ENCODE peak calls at places on chromosomes 16 and 17, in ten cellular contexts. One of them, this sample, is unnamed.
A peak's percentile ranks its signal among the peaks of the same experiment; 100 is the strongest.

GRCh38 chr16:68834550-68834949 is 8.8 kb upstream of the TANGO6 start:
- DNase-seq in neuronal stem cell: no peak
- DNase-seq in right lobe of liver: no peak
- DNase-seq in fibroblast of mammary gland: peak; percentile 17
- DNase-seq in PC-9: no peak
- DNase-seq in body of pancreas: no peak
- DNase-seq in epithelial cell of esophagus: no peak
- DNase-seq in adipocyte: no peak
- DNase-seq in neural progenitor cell: no peak
- DNase-seq in PC-3: no peak
- DNase-seq in this sample: peak; percentile 10

GRCh38 chr17:63696381-63696961 is 3.5 kb downstream of the LIMD2 start:
- DNase-seq in neuronal stem cell: peak; percentile 36
- DNase-seq in right lobe of liver: no peak
- DNase-seq in fibroblast of mammary gland: peak; percentile 51
- DNase-seq in PC-9: no peak
- DNase-seq in body of pancreas: no peak
- DNase-seq in epithelial cell of esophagus: no peak
- DNase-seq in adipocyte: peak; percentile 36
- DNase-seq in neural progenitor cell: peak; percentile 75
- DNase-seq in PC-3: peak; percentile 55
- DNase-seq in this sample: no peak

GRCh38 chr17:60161598-60162330 is 12.0 kb downstream of the CA4 start:
- DNase-seq in neuronal stem cell: no peak
- DNase-seq in right lobe of liver: no peak
- DNase-seq in fibroblast of mammary gland: no peak
- DNase-seq in PC-9: no peak
- DNase-seq in body of pancreas: peak; percentile 56
- DNase-seq in epithelial cell of esophagus: no peak
- DNase-seq in adipocyte: no peak
- DNase-seq in neural progenitor cell: peak; percentile 65
- DNase-seq in PC-3: no peak
- DNase-seq in this sample: no peak

GRCh38 chr17:79038545-79039135 is 14.7 kb downstream of the C1QTNF1 start:
- DNase-seq in neuronal stem cell: no peak
- DNase-seq in right lobe of liver: no peak
- DNase-seq in fibroblast of mammary gland: peak; percentile 99
- DNase-seq in PC-9: peak; percentile 38
- DNase-seq in body of pancreas: no peak
- DNase-seq in epithelial cell of esophagus: peak; percentile 94
- DNase-seq in adipocyte: peak; percentile 87
- DNase-seq in neural progenitor cell: no peak
- DNase-seq in PC-3: peak; percentile 94
- DNase-seq in this sample: peak; percentile 92

GRCh38 chr17:57601328-57601727 is 143.8 kb downstream of the CCDC182 start:
- DNase-seq in neuronal stem cell: no peak
- DNase-seq in right lobe of liver: no peak
- DNase-seq in fibroblast of mammary gland: no peak
- DNase-seq in PC-9: no peak
- DNase-seq in body of pancreas: no peak
- DNase-seq in epithelial cell of esophagus: no peak
- DNase-seq in adipocyte: no peak
- DNase-seq in neural progenitor cell: no peak
- DNase-seq in PC-3: no peak
- DNase-seq in this sample: no peak

GRCh38 chr16:85947511-85948509 is 48.8 kb downstream of the IRF8 start:
- DNase-seq in neuronal stem cell: no peak
- DNase-seq in right lobe of liver: no peak
- DNase-seq in fibroblast of mammary gland: no peak
- DNase-seq in PC-9: no peak
- DNase-seq in body of pancreas: no peak
- DNase-seq in epithelial cell of esophagus: no peak
- DNase-seq in adipocyte: no peak
- DNase-seq in neural progenitor cell: no peak
- DNase-seq in PC-3: no peak
- DNase-seq in this sample: no peak

GRCh38 chr17:43998552-43998951 is 5.9 kb upstream of the NAGS start:
- DNase-seq in neuronal stem cell: no peak
- DNase-seq in right lobe of liver: no peak
- DNase-seq in fibroblast of mammary gland: peak; percentile 87
- DNase-seq in PC-9: no peak
- DNase-seq in body of pancreas: no peak
- DNase-seq in epithelial cell of esophagus: peak; percentile 39
- DNase-seq in adipocyte: no peak
- DNase-seq in neural progenitor cell: no peak
- DNase-seq in PC-3: peak; percentile 39
- DNase-seq in this sample: no peak

GRCh38 chr17:48254896-48255295 is 147.3 kb downstream of the SNX11 start:
- DNase-seq in neuronal stem cell: no peak
- DNase-seq in right lobe of liver: no peak
- DNase-seq in fibroblast of mammary gland: peak; percentile 22
- DNase-seq in PC-9: no peak
- DNase-seq in body of pancreas: no peak
- DNase-seq in epithelial cell of esophagus: peak; percentile 27
- DNase-seq in adipocyte: no peak
- DNase-seq in neural progenitor cell: no peak
- DNase-seq in PC-3: no peak
- DNase-seq in this sample: no peak

GRCh38 chr17:75827291-75828050 is 16.7 kb downstream of the UNC13D start:
- DNase-seq in neuronal stem cell: peak; percentile 69
- DNase-seq in right lobe of liver: no peak
- DNase-seq in fibroblast of mammary gland: peak; percentile 52
- DNase-seq in PC-9: no peak
- DNase-seq in body of pancreas: peak; percentile 68
- DNase-seq in epithelial cell of esophagus: peak; percentile 42
- DNase-seq in adipocyte: peak; percentile 68
- DNase-seq in neural progenitor cell: peak; percentile 87
- DNase-seq in PC-3: peak; percentile 48
- DNase-seq in this sample: no peak

GRCh38 chr16:19291459-19291858 is 5.9 kb downstream of the CLEC19A start:
- DNase-seq in neuronal stem cell: peak; percentile 95
- DNase-seq in right lobe of liver: no peak
- DNase-seq in fibroblast of mammary gland: peak; percentile 21
- DNase-seq in PC-9: peak; percentile 62
- DNase-seq in body of pancreas: peak; percentile 34
- DNase-seq in epithelial cell of esophagus: no peak
- DNase-seq in adipocyte: no peak
- DNase-seq in neural progenitor cell: peak; percentile 96
- DNase-seq in PC-3: peak; percentile 20
- DNase-seq in this sample: no peak

GRCh38 chr17:64423881-64424280 is 25.0 kb upstream of the MILR1 start:
- DNase-seq in neuronal stem cell: no peak
- DNase-seq in right lobe of liver: no peak
- DNase-seq in fibroblast of mammary gland: peak; percentile 61
- DNase-seq in PC-9: no peak
- DNase-seq in body of pancreas: no peak
- DNase-seq in epithelial cell of esophagus: no peak
- DNase-seq in adipocyte: no peak
- DNase-seq in neural progenitor cell: no peak
- DNase-seq in PC-3: peak; percentile 62
- DNase-seq in this sample: no peak

GRCh38 chr16:17224859-17225258 is 245.9 kb downstream of the XYLT1 start:
- DNase-seq in neuronal stem cell: no peak
- DNase-seq in right lobe of liver: no peak
- DNase-seq in fibroblast of mammary gland: peak; percentile 94
- DNase-seq in PC-9: no peak
- DNase-seq in body of pancreas: peak; percentile 77
- DNase-seq in epithelial cell of esophagus: no peak
- DNase-seq in adipocyte: peak; percentile 73
- DNase-seq in neural progenitor cell: no peak
- DNase-seq in PC-3: no peak
- DNase-seq in this sample: no peak

GRCh38 chr16:60608971-60609370 is 1427.3 kb downstream of the CDH8 start:
- DNase-seq in neuronal stem cell: no peak
- DNase-seq in right lobe of liver: no peak
- DNase-seq in fibroblast of mammary gland: no peak
- DNase-seq in PC-9: no peak
- DNase-seq in body of pancreas: no peak
- DNase-seq in epithelial cell of esophagus: no peak
- DNase-seq in adipocyte: no peak
- DNase-seq in neural progenitor cell: no peak
- DNase-seq in PC-3: no peak
- DNase-seq in this sample: no peak

DNA sequence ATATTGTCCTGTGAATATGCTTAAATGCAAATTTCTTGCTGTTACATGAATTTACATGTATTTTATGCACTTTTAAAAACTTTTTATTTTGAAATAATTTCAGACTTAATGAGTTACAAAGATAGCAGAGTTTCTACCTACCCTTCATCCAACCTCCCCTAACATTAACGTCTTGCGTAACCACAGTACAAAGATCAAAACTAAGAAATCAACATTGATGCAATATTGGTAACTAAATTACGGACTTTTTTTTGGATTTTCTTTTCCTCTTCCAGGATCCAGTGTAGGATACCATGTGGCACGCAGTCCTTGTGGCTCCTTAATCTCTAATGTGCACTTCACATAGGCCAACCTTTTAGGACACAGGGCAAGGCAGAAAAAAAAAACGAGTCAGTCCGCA is 124.9 kb downstream of the ABCC12 start:
- DNase-seq in neuronal stem cell: no peak
- DNase-seq in right lobe of liver: no peak
- DNase-seq in fibroblast of mammary gland: no peak
- DNase-seq in PC-9: no peak
- DNase-seq in body of pancreas: no peak
- DNase-seq in epithelial cell of esophagus: no peak
- DNase-seq in adipocyte: no peak
- DNase-seq in neural progenitor cell: no peak
- DNase-seq in PC-3: no peak
- DNase-seq in this sample: no peak
- H3K4me3 ChIP-seq in neuronal stem cell: no peak overlapping the region
- H3K4me3 ChIP-seq in right lobe of liver: no peak overlapping the region
- H3K4me3 ChIP-seq in fibroblast of mammary gland: no peak overlapping the region
- H3K4me3 ChIP-seq in PC-9: no peak overlapping the region
- H3K4me3 ChIP-seq in body of pancreas: no peak overlapping the region
- H3K4me3 ChIP-seq in epithelial cell of esophagus: no peak overlapping the region
- H3K4me3 ChIP-seq in adipocyte: no peak overlapping the region
- H3K4me3 ChIP-seq in neural progenitor cell: no peak overlapping the region
- H3K4me3 ChIP-seq in PC-3: no peak overlapping the region
- H3K4me3 ChIP-seq in this sample: no peak overlapping the region

DNA sequence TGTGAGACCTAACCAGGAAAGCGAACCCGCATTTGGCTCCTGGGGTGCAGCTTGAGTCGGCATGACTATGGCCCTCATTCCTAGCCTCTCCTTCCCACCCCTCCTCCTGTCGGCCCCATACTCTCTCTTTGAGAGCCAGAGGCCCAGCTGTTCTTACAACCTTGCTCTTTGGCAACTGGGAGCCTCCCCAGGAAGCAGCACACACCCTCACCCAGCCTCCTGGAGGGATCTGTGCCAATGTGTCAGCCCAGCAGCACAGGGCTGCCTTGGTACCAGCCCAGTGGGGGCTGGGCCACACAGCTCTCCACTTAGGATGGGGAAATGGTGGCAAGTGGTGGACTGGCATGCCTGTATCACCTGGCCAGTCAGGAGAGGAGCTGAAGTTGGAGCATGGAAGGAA is 70.3 kb upstream of the LGALS9 start:
- DNase-seq in neuronal stem cell: no peak
- DNase-seq in right lobe of liver: no peak
- DNase-seq in fibroblast of mammary gland: no peak
- DNase-seq in PC-9: no peak
- DNase-seq in body of pancreas: peak; percentile 92
- DNase-seq in epithelial cell of esophagus: peak; percentile 46
- DNase-seq in adipocyte: no peak
- DNase-seq in neural progenitor cell: no peak
- DNase-seq in PC-3: no peak
- DNase-seq in this sample: no peak
- H3K4me3 ChIP-seq in neuronal stem cell: no peak overlapping the region
- H3K4me3 ChIP-seq in right lobe of liver: no peak overlapping the region
- H3K4me3 ChIP-seq in fibroblast of mammary gland: peak overlapping the region; percentile 17
- H3K4me3 ChIP-seq in PC-9: no peak overlapping the region
- H3K4me3 ChIP-seq in body of pancreas: no peak overlapping the region
- H3K4me3 ChIP-seq in epithelial cell of esophagus: no peak overlapping the region
- H3K4me3 ChIP-seq in adipocyte: peak overlapping the region; percentile 74
- H3K4me3 ChIP-seq in neural progenitor cell: no peak overlapping the region
- H3K4me3 ChIP-seq in PC-3: no peak overlapping the region
- H3K4me3 ChIP-seq in this sample: no peak overlapping the region

DNA sequence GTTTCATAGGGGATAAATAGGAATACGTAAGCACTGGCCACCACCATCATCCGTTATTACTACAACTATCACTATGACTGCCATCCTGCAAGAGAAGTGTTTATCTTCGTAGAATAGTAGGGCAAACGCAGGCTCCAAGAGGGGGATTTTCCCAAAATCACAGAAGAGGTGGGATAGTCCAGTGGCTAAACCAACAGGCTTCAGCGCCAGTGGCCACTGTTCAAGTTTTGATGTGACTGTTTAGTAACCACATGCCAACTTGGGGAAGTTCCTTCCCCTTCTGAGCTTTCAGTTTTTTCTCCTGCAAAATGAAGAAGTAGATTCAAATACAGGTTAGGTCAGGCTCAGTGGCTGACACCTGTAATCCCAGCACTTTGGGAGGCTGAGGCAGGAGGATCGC is 60.7 kb upstream of the GRIN2A start:
- DNase-seq in neuronal stem cell: no peak
- DNase-seq in right lobe of liver: no peak
- DNase-seq in fibroblast of mammary gland: no peak
- DNase-seq in PC-9: no peak
- DNase-seq in body of pancreas: no peak
- DNase-seq in epithelial cell of esophagus: no peak
- DNase-seq in adipocyte: no peak
- DNase-seq in neural progenitor cell: no peak
- DNase-seq in PC-3: no peak
- DNase-seq in this sample: no peak
- H3K4me3 ChIP-seq in neuronal stem cell: no peak overlapping the region
- H3K4me3 ChIP-seq in right lobe of liver: no peak overlapping the region
- H3K4me3 ChIP-seq in fibroblast of mammary gland: no peak overlapping the region
- H3K4me3 ChIP-seq in PC-9: no peak overlapping the region
- H3K4me3 ChIP-seq in body of pancreas: no peak overlapping the region
- H3K4me3 ChIP-seq in epithelial cell of esophagus: no peak overlapping the region
- H3K4me3 ChIP-seq in adipocyte: no peak overlapping the region
- H3K4me3 ChIP-seq in neural progenitor cell: no peak overlapping the region
- H3K4me3 ChIP-seq in PC-3: no peak overlapping the region
- H3K4me3 ChIP-seq in this sample: no peak overlapping the region

DNA sequence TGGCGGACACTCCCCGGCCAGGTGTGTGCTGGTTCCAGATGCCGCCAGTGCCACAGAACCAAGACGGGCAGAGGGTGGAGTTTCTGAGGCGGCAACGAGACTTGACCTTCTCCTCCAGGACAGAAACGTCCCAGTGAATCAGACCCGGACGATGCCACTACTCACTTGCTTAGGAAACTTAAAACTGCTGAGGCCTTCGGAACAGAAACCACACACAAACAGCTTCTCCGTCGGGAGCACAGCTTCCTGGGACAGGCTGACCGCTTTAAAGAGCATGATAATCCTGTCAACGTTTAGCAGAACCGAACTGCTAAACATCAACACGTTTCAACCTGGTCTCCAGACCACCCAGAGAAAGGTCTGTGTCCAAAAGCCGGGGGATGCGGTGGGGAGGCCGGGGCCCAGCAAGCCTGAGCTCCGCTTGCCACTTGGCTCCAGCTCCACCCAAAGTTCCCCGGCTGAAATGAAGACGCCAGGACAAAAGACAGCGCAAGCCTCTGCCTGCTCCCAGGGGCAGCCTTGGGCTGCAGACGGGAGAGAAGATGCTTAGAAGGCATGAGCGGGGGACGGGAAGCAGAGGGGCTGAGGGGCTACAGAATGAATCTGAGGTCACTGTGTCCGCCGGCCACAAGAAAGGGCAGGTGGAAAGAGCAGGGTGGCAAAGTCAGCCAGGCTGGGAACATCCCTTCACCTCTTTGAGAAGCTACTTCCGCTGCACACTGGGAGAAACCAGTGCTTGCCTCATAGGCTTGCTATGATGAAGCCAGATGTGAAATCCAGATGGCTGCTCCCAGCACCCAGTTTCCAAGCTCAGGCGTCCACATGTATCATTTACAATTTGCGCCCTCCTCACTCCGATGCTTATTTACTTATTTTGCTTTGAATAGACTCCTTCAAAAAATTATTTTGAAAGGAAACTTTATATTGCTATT is 68.9 kb downstream of the MRM3 start:
- DNase-seq in neuronal stem cell: no peak
- DNase-seq in right lobe of liver: no peak
- DNase-seq in fibroblast of mammary gland: peak; percentile 71
- DNase-seq in PC-9: no peak
- DNase-seq in body of pancreas: no peak
- DNase-seq in epithelial cell of esophagus: peak; percentile 57
- DNase-seq in adipocyte: peak; percentile 57
- DNase-seq in neural progenitor cell: peak; percentile 54
- DNase-seq in PC-3: no peak
- DNase-seq in this sample: no peak
- H3K4me3 ChIP-seq in neuronal stem cell: no peak overlapping the region
- H3K4me3 ChIP-seq in right lobe of liver: no peak overlapping the region
- H3K4me3 ChIP-seq in fibroblast of mammary gland: no peak overlapping the region
- H3K4me3 ChIP-seq in PC-9: no peak overlapping the region
- H3K4me3 ChIP-seq in body of pancreas: no peak overlapping the region
- H3K4me3 ChIP-seq in epithelial cell of esophagus: no peak overlapping the region
- H3K4me3 ChIP-seq in adipocyte: peak overlapping the region; percentile 49
- H3K4me3 ChIP-seq in neural progenitor cell: no peak overlapping the region
- H3K4me3 ChIP-seq in PC-3: no peak overlapping the region
- H3K4me3 ChIP-seq in this sample: no peak overlapping the region